ENCODE peak calls at places on chromosomes 16 and 17, in six cellular contexts. One of them, this sample, is unnamed.

GRCh38 chr17:77690271-77691161 is 268.0 kb upstream of the TNRC6C start:
- DNase-seq in neuronal stem cell: no peak
- DNase-seq in tibial artery: no peak
- DNase-seq in K562: no peak
- DNase-seq in fibroblast of lung: no peak
- DNase-seq in sigmoid colon: no peak
- DNase-seq in this sample: no peak

GRCh38 chr17:38415250-38416194 is 12.7 kb upstream of the ARHGAP23 start:
- DNase-seq in neuronal stem cell: no peak
- DNase-seq in tibial artery: no peak
- DNase-seq in K562: no peak
- DNase-seq in fibroblast of lung: no peak
- DNase-seq in sigmoid colon: no peak
- DNase-seq in this sample: no peak

GRCh38 chr16:14181371-14182050 is 110.4 kb downstream of the MRTFB start:
- DNase-seq in neuronal stem cell: no peak
- DNase-seq in tibial artery: no peak
- DNase-seq in K562: no peak
- DNase-seq in fibroblast of lung: peak; percentile 82
- DNase-seq in sigmoid colon: no peak
- DNase-seq in this sample: peak; percentile 83

GRCh38 chr16:2160915-2161551 is 5.5 kb downstream of the TRAF7 start:
- DNase-seq in neuronal stem cell: no peak
- DNase-seq in tibial artery: peak; percentile 55
- DNase-seq in K562: no peak
- DNase-seq in fibroblast of lung: peak; percentile 68
- DNase-seq in sigmoid colon: peak; percentile 94
- DNase-seq in this sample: peak; percentile 54

GRCh38 chr16:35706901-35707300 is 2247.5 kb downstream of the TP53TG3F start:
- DNase-seq in neuronal stem cell: no peak
- DNase-seq in tibial artery: no peak
- DNase-seq in K562: no peak
- DNase-seq in fibroblast of lung: no peak
- DNase-seq in sigmoid colon: no peak
- DNase-seq in this sample: no peak

GRCh38 chr17:82583720-82584234 is 64.2 kb downstream of the FOXK2 start:
- DNase-seq in neuronal stem cell: no peak
- DNase-seq in tibial artery: no peak
- DNase-seq in K562: no peak
- DNase-seq in fibroblast of lung: no peak
- DNase-seq in sigmoid colon: no peak
- DNase-seq in this sample: no peak

GRCh38 chr16:66933776-66934137 is 445 bp downstream of the CIAO2B start:
- DNase-seq in neuronal stem cell: no peak
- DNase-seq in tibial artery: no peak
- DNase-seq in K562: no peak
- DNase-seq in fibroblast of lung: no peak
- DNase-seq in sigmoid colon: no peak
- DNase-seq in this sample: no peak

GRCh38 chr17:59004338-59005111 is 102.2 kb downstream of the TRIM37 start:
- DNase-seq in neuronal stem cell: peak; percentile 71
- DNase-seq in tibial artery: peak; percentile 63
- DNase-seq in K562: peak; percentile 52
- DNase-seq in fibroblast of lung: peak; percentile 33
- DNase-seq in sigmoid colon: no peak
- DNase-seq in this sample: peak; percentile 73

GRCh38 chr17:65670667-65671371 is 109.4 kb upstream of the AXIN2 start:
- DNase-seq in neuronal stem cell: no peak
- DNase-seq in tibial artery: no peak
- DNase-seq in K562: no peak
- DNase-seq in fibroblast of lung: peak; percentile 57
- DNase-seq in sigmoid colon: no peak
- DNase-seq in this sample: no peak

GRCh38 chr17:20063665-20064648 is 54.8 kb downstream of the SPECC1 start:
- DNase-seq in neuronal stem cell: no peak
- DNase-seq in tibial artery: peak; percentile 94
- DNase-seq in K562: no peak
- DNase-seq in fibroblast of lung: peak; percentile 88
- DNase-seq in sigmoid colon: peak; percentile 90
- DNase-seq in this sample: peak; percentile 95

GRCh38 chr16:24991349-24991748 is 23.8 kb downstream of the ARHGAP17 start:
- DNase-seq in neuronal stem cell: no peak
- DNase-seq in tibial artery: no peak
- DNase-seq in K562: no peak
- DNase-seq in fibroblast of lung: no peak
- DNase-seq in sigmoid colon: no peak
- DNase-seq in this sample: no peak

GRCh38 chr16:71855937-71856662 is 10.3 kb downstream of the ATXN1L start:
- DNase-seq in neuronal stem cell: no peak
- DNase-seq in tibial artery: no peak
- DNase-seq in K562: no peak
- DNase-seq in fibroblast of lung: no peak
- DNase-seq in sigmoid colon: no peak
- DNase-seq in this sample: no peak

GRCh38 chr17:32769846-32770245 is 107.1 kb downstream of the MYO1D start:
- DNase-seq in neuronal stem cell: no peak
- DNase-seq in tibial artery: no peak
- DNase-seq in K562: no peak
- DNase-seq in fibroblast of lung: no peak
- DNase-seq in sigmoid colon: no peak
- DNase-seq in this sample: no peak

GRCh38 chr17:34519286-34519685 is 60.1 kb upstream of the TMEM132E start:
- DNase-seq in neuronal stem cell: peak; percentile 54
- DNase-seq in tibial artery: no peak
- DNase-seq in K562: peak; percentile 57
- DNase-seq in fibroblast of lung: no peak
- DNase-seq in sigmoid colon: no peak
- DNase-seq in this sample: peak; percentile 4

GRCh38 chr17:75845933-75846700 is 1.9 kb upstream of the UNC13D start:
- DNase-seq in neuronal stem cell: no peak
- DNase-seq in tibial artery: no peak
- DNase-seq in K562: no peak
- DNase-seq in fibroblast of lung: no peak
- DNase-seq in sigmoid colon: peak; percentile 64
- DNase-seq in this sample: no peak

GRCh38 chr17:4503283-4504005 is 4.8 kb downstream of the SPNS2 start:
- DNase-seq in neuronal stem cell: no peak
- DNase-seq in tibial artery: no peak
- DNase-seq in K562: no peak
- DNase-seq in fibroblast of lung: no peak
- DNase-seq in sigmoid colon: no peak
- DNase-seq in this sample: no peak

GRCh38 chr16:89119161-89119621 is 25.5 kb downstream of the ACSF3 start:
- DNase-seq in neuronal stem cell: no peak
- DNase-seq in tibial artery: no peak
- DNase-seq in K562: no peak
- DNase-seq in fibroblast of lung: no peak
- DNase-seq in sigmoid colon: no peak
- DNase-seq in this sample: no peak

GRCh38 chr16:65283238-65283651 is 161.4 kb upstream of the CDH11 start:
- DNase-seq in neuronal stem cell: no peak
- DNase-seq in tibial artery: no peak
- DNase-seq in K562: no peak
- DNase-seq in fibroblast of lung: peak; percentile 68
- DNase-seq in sigmoid colon: no peak
- DNase-seq in this sample: peak; percentile 14

GRCh38 chr16:49116873-49117272 is 164.8 kb downstream of the CBLN1 start:
- DNase-seq in neuronal stem cell: no peak
- DNase-seq in tibial artery: no peak
- DNase-seq in K562: no peak
- DNase-seq in fibroblast of lung: no peak
- DNase-seq in sigmoid colon: no peak
- DNase-seq in this sample: no peak

GRCh38 chr16:57514371-57514770 is 22.0 kb downstream of the CCDC102A start:
- DNase-seq in neuronal stem cell: no peak
- DNase-seq in tibial artery: no peak
- DNase-seq in K562: no peak
- DNase-seq in fibroblast of lung: no peak
- DNase-seq in sigmoid colon: no peak
- DNase-seq in this sample: no peak

GRCh38 chr17:6666077-6666521 is 14.5 kb downstream of the C17orf100 start:
- DNase-seq in neuronal stem cell: peak; percentile 77
- DNase-seq in tibial artery: peak; percentile 69
- DNase-seq in K562: peak; percentile 66
- DNase-seq in fibroblast of lung: peak; percentile 72
- DNase-seq in sigmoid colon: peak; percentile 89
- DNase-seq in this sample: peak; percentile 89

GRCh38 chr16:70428178-70428998 is 10.5 kb downstream of the ST3GAL2 start:
- DNase-seq in neuronal stem cell: no peak
- DNase-seq in tibial artery: peak; percentile 83
- DNase-seq in K562: peak; percentile 96
- DNase-seq in fibroblast of lung: peak; percentile 96
- DNase-seq in sigmoid colon: peak; percentile 94
- DNase-seq in this sample: peak; percentile 95

GRCh38 chr17:50027639-50028206 is 28.2 kb upstream of the ITGA3 start:
- DNase-seq in neuronal stem cell: no peak
- DNase-seq in tibial artery: peak; percentile 81
- DNase-seq in K562: peak; percentile 5
- DNase-seq in fibroblast of lung: peak; percentile 96
- DNase-seq in sigmoid colon: peak; percentile 90
- DNase-seq in this sample: no peak

GRCh38 chr16:71927383-71927782 is 32.1 kb downstream of the IST1 start:
- DNase-seq in neuronal stem cell: no peak
- DNase-seq in tibial artery: peak; percentile 29
- DNase-seq in K562: no peak
- DNase-seq in fibroblast of lung: peak; percentile 91
- DNase-seq in sigmoid colon: peak; percentile 86
- DNase-seq in this sample: peak; percentile 95

GRCh38 chr17:12431188-12431587 is 234.5 kb upstream of the MYOCD start:
- DNase-seq in neuronal stem cell: no peak
- DNase-seq in tibial artery: no peak
- DNase-seq in K562: no peak
- DNase-seq in fibroblast of lung: no peak
- DNase-seq in sigmoid colon: no peak
- DNase-seq in this sample: no peak

GRCh38 chr16:31427441-31428276 is 501 bp downstream of the COX6A2 start:
- DNase-seq in neuronal stem cell: no peak
- DNase-seq in tibial artery: peak; percentile 28
- DNase-seq in K562: peak; percentile 85
- DNase-seq in fibroblast of lung: no peak
- DNase-seq in sigmoid colon: peak; percentile 74
- DNase-seq in this sample: peak; percentile 61

GRCh38 chr16:11669380-11670146 is 1.3 kb downstream of the SNN start:
- DNase-seq in neuronal stem cell: no peak
- DNase-seq in tibial artery: peak; percentile 79
- DNase-seq in K562: no peak
- DNase-seq in fibroblast of lung: no peak
- DNase-seq in sigmoid colon: no peak
- DNase-seq in this sample: no peak

GRCh38 chr17:37176683-37177082 is 199.1 kb upstream of the C17orf78 start:
- DNase-seq in neuronal stem cell: no peak
- DNase-seq in tibial artery: no peak
- DNase-seq in K562: no peak
- DNase-seq in fibroblast of lung: peak; percentile 62
- DNase-seq in sigmoid colon: no peak
- DNase-seq in this sample: no peak

GRCh38 chr16:56424404-56424765 is 960 bp downstream of the AMFR start:
- DNase-seq in neuronal stem cell: no peak
- DNase-seq in tibial artery: no peak
- DNase-seq in K562: no peak
- DNase-seq in fibroblast of lung: peak; percentile 11
- DNase-seq in sigmoid colon: no peak
- DNase-seq in this sample: no peak

GRCh38 chr16:56426585-56426984 is 1.2 kb upstream of the AMFR start:
- DNase-seq in neuronal stem cell: no peak
- DNase-seq in tibial artery: no peak
- DNase-seq in K562: no peak
- DNase-seq in fibroblast of lung: no peak
- DNase-seq in sigmoid colon: no peak
- DNase-seq in this sample: no peak

GRCh38 chr16:56425439-56425832 is at the start of gene AMFR:
- DNase-seq in neuronal stem cell: peak; percentile 78
- DNase-seq in tibial artery: peak; percentile 45
- DNase-seq in K562: peak; percentile 91
- DNase-seq in fibroblast of lung: peak; percentile 80
- DNase-seq in sigmoid colon: peak; percentile 79
- DNase-seq in this sample: peak; percentile 89

GRCh38 chr16:56423584-56424403 is 1.6 kb downstream of the AMFR start:
- DNase-seq in neuronal stem cell: no peak
- DNase-seq in tibial artery: no peak
- DNase-seq in K562: peak; percentile 23
- DNase-seq in fibroblast of lung: no peak
- DNase-seq in sigmoid colon: no peak
- DNase-seq in this sample: no peak

DNA sequence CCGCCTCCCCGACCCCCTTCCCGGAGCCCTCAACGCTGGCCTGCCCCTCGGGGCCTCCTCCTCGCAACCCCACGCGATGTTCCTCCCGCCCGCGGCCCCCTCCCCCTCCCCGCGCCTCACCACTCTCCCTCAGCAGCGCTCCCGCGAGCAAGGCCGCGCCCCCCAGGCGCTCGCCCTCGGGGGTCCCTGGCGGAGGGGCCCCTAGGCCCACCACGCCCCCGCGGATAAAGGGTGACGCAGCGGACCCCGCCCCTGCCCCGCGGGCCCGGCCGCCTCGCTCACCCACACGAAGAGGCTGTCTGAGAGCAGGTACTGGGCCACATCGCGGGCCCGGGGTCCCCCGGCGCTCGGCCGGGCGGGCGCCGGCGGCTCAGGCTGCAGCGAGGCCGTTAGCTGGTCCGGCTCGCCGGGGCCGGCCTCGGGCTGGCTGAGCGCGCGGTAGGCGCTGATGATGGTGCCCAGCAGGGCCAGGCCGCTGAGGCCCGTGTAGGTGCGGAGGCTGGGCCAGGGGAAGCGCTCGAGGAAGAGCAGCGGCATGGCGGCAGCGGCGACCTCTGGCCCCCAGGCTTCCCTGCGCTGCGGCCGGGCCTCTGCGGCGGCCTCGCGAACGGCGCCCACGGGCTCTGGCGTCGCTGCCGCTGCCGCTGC is 430 bp downstream of the AMFR start:
- DNase-seq in neuronal stem cell: peak; percentile 42
- DNase-seq in tibial artery: peak; percentile 32
- DNase-seq in K562: peak; percentile 44
- DNase-seq in fibroblast of lung: peak; percentile 27
- DNase-seq in sigmoid colon: peak; percentile 74
- DNase-seq in this sample: peak; percentile 15
- H3K4me1 ChIP-seq in neuronal stem cell: peaks cover 2% of the 10 kb centered on the region
- H3K4me1 ChIP-seq in tibial artery: peaks cover 39% of the 10 kb centered on the region
- H3K4me1 ChIP-seq in K562: peaks cover 23% of the 10 kb centered on the region
- H3K4me1 ChIP-seq in fibroblast of lung: peaks cover 5% of the 10 kb centered on the region
- H3K4me1 ChIP-seq in sigmoid colon: peaks cover 40% of the 10 kb centered on the region
- H3K4me1 ChIP-seq in this sample: peaks cover 10% of the 10 kb centered on the region

GRCh38 chr16:23182675-23183485 is at the start of gene SCNN1G:
- DNase-seq in neuronal stem cell: peak; percentile 17
- DNase-seq in tibial artery: no peak
- DNase-seq in K562: no peak
- DNase-seq in fibroblast of lung: peak; percentile 5
- DNase-seq in sigmoid colon: no peak
- DNase-seq in this sample: no peak
- H3K27me3 ChIP-seq in neuronal stem cell: peaks cover 62% of the 10 kb centered on the region
- H3K27me3 ChIP-seq in tibial artery: no peaks in the 10 kb centered on the region
- H3K27me3 ChIP-seq in K562: peaks cover 30% of the 10 kb centered on the region
- H3K27me3 ChIP-seq in fibroblast of lung: peaks cover 29% of the 10 kb centered on the region
- H3K27me3 ChIP-seq in sigmoid colon: peaks cover 16% of the 10 kb centered on the region
- H3K27me3 ChIP-seq in this sample: peaks cover 59% of the 10 kb centered on the region

GRCh38 chr16:8720080-8720966 is 45.9 kb downstream of the ABAT start:
- DNase-seq in neuronal stem cell: peak; percentile 65
- DNase-seq in tibial artery: no peak
- DNase-seq in K562: no peak
- DNase-seq in fibroblast of lung: peak; percentile 9
- DNase-seq in sigmoid colon: no peak
- DNase-seq in this sample: no peak
- H3K4me1 ChIP-seq in neuronal stem cell: peaks cover 7% of the 10 kb centered on the region
- H3K4me1 ChIP-seq in tibial artery: no peaks in the 10 kb centered on the region
- H3K4me1 ChIP-seq in K562: peaks cover 2% of the 10 kb centered on the region
- H3K4me1 ChIP-seq in fibroblast of lung: no peaks in the 10 kb centered on the region
- H3K4me1 ChIP-seq in sigmoid colon: no peaks in the 10 kb centered on the region
- H3K4me1 ChIP-seq in this sample: peaks cover 45% of the 10 kb centered on the region

GRCh38 chr17:48576479-48577309 is 1.5 kb downstream of the HOXB4 start:
- DNase-seq in neuronal stem cell: no peak
- DNase-seq in tibial artery: no peak
- DNase-seq in K562: peak; percentile 63
- DNase-seq in fibroblast of lung: peak; percentile 92
- DNase-seq in sigmoid colon: peak; percentile 92
- DNase-seq in this sample: no peak
- H3K27me3 ChIP-seq in neuronal stem cell: peaks cover 97% of the 10 kb centered on the region
- H3K27me3 ChIP-seq in tibial artery: peaks cover 8% of the 10 kb centered on the region
- H3K27me3 ChIP-seq in K562: no peaks in the 10 kb centered on the region
- H3K27me3 ChIP-seq in fibroblast of lung: no peaks in the 10 kb centered on the region
- H3K27me3 ChIP-seq in sigmoid colon: no peaks in the 10 kb centered on the region
- H3K27me3 ChIP-seq in this sample: peaks cover 97% of the 10 kb centered on the region

This sample was measured in cardiac muscle cell.